ENCODE peak calls at places on chromosomes 11 and 22, in six cellular contexts. W, M, I, B, T and Q are unnamed samples.
A peak's percentile ranks its signal among the peaks of the same experiment; 100 is the strongest.

GRCh38 chr22:41931701-41932269 is 5.2 kb upstream of the TNFRSF13C start:
- DNase-seq in W (no peak), M (no peak), I (no peak), B (no peak), T (no peak), Q (no peak)

GRCh38 chr22:38016182-38017078 is 32.1 kb upstream of the SOX10 start:
- DNase-seq in W (no peak), M (no peak), I (no peak), B (no peak), T (peak; percentile 65), Q (peak; percentile 89)

GRCh38 chr11:62245271-62245753 is 3.3 kb downstream of the SCGB1D2 start:
- DNase-seq in W (no peak), M (no peak), I (no peak), B (no peak), T (no peak), Q (no peak)

GRCh38 chr11:134244593-134244992 is 8.6 kb downstream of the THYN1 start:
- DNase-seq in W (no peak), M (no peak), I (no peak), B (no peak), T (no peak), Q (no peak)

GRCh38 chr11:77101043-77101537 is 1.6 kb upstream of the OMP start:
- DNase-seq in W (peak; percentile 28), M (no peak), I (no peak), B (no peak), T (no peak), Q (no peak)

GRCh38 chr11:107743161-107743560 is 31.3 kb upstream of the SLN start:
- DNase-seq in W (no peak), M (no peak), I (no peak), B (no peak), T (no peak), Q (no peak)

GRCh38 chr11:124977006-124977405 is 23.0 kb downstream of the CCDC15 start:
- DNase-seq in W (no peak), M (no peak), I (no peak), B (no peak), T (no peak), Q (no peak)

GRCh38 chr11:67699521-67699920 is 25.1 kb upstream of the ALDH3B2 start:
- DNase-seq in W (no peak), M (no peak), I (no peak), B (no peak), T (no peak), Q (no peak)

GRCh38 chr22:50560034-50560433 is 2.7 kb downstream of the SYCE3 start:
- DNase-seq in W (no peak), M (no peak), I (no peak), B (no peak), T (no peak), Q (no peak)

GRCh38 chr11:57150454-57150917 is 31.3 kb upstream of the LRRC55 start:
- DNase-seq in W (no peak), M (no peak), I (no peak), B (no peak), T (no peak), Q (no peak)

GRCh38 chr11:77140231-77140959 is 12.3 kb downstream of the MYO7A start:
- DNase-seq in W (peak; percentile 85), M (peak; percentile 50), I (peak; percentile 50), B (no peak), T (peak; percentile 37), Q (no peak)

GRCh38 chr11:122344281-122344680 is 228.3 kb upstream of the BLID start:
- DNase-seq in W (no peak), M (no peak), I (no peak), B (no peak), T (no peak), Q (no peak)

GRCh38 chr11:61354208-61354607 is 7.5 kb downstream of the CYB561A3 start:
- DNase-seq in W (no peak), M (no peak), I (no peak), B (no peak), T (no peak), Q (no peak)

GRCh38 chr11:17579451-17579850 is 32.4 kb downstream of the OTOG start:
- DNase-seq in W (no peak), M (peak; percentile 47), I (no peak), B (no peak), T (no peak), Q (no peak)

GRCh38 chr22:25069426-25069757 is 116.9 kb downstream of the KIAA1671 start:
- DNase-seq in W (no peak), M (no peak), I (no peak), B (no peak), T (no peak), Q (no peak)

GRCh38 chr22:43039800-43040199 is 24.9 kb upstream of the PACSIN2 start:
- DNase-seq in W (no peak), M (no peak), I (no peak), B (no peak), T (no peak), Q (no peak)

GRCh38 chr22:25602924-25603323 is 38.4 kb downstream of the GRK3 start:
- DNase-seq in W (no peak), M (no peak), I (no peak), B (no peak), T (no peak), Q (no peak)

GRCh38 chr11:64320556-64320955 is 2.6 kb downstream of the PRDX5 start:
- DNase-seq in W (no peak), M (no peak), I (no peak), B (no peak), T (no peak), Q (no peak)

GRCh38 chr22:29330753-29331152 is 15.3 kb upstream of the RASL10A start:
- DNase-seq in W (peak; percentile 87), M (peak; percentile 89), I (peak; percentile 82), B (no peak), T (peak; percentile 16), Q (no peak)

GRCh38 chr11:8070417-8071101 is 10.5 kb upstream of the TUB start:
- DNase-seq in W (no peak), M (no peak), I (peak; percentile 22), B (no peak), T (no peak), Q (no peak)

DNA sequence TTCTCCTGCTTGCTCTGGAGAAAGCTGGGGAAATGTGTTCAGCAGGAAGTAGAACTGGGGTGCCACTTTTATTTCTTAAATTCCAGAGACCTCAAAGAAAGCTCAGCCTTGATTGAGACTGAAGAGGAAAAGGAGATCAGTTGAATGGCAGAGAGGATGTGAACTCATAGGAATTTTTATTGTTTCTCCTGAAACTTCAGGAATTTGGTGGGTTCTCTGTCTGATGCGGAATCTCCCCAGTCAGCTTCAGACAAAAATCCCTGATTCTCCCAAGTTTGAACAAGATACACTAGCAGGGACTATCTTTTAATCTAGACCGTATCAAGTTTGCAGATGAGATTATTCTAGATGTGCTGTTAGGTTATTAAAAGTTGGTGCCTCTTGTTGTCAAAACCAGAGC is 23.0 kb downstream of the EHF start:
- DNase-seq in W (no peak), M (no peak), I (no peak), B (no peak), T (no peak), Q (no peak)
- H3K27ac ChIP-seq in W (no peak overlapping the region), M (peak overlapping the region; percentile 32), I (no peak overlapping the region), B (no peak overlapping the region), T (peak overlapping the region; percentile 92), Q (no peak overlapping the region)

DNA sequence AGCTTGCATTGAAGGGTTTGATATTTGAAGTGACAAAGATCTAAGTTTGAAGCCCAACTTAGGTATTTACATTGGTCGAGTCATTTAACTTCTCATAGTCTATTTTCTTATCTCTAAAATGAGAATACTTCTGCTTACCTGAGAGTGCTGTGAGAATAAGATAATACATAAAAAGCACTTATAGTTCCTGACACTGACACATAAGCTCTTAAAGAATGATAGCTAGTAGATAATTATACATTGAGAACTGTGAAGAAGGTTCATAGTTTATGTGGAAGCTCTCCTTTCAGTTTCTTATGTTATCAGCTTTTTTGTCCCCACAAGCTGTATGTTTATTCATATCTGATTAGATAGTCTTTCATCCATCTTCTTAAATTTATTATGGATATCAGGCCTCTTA is 4.8 kb downstream of the PPME1 start:
- DNase-seq in W (no peak), M (no peak), I (no peak), B (no peak), T (no peak), Q (no peak)
- H3K27ac ChIP-seq in W (no peak overlapping the region), M (no peak overlapping the region), I (no peak overlapping the region), B (no peak overlapping the region), T (no peak overlapping the region), Q (no peak overlapping the region)

GRCh38 chr11:95556342-95557151 is 233.0 kb downstream of the FAM76B start:
- DNase-seq in W (no peak), M (no peak), I (peak; percentile 78), B (no peak), T (no peak), Q (no peak)

GRCh38 chr11:95559899-95560298 is 229.7 kb downstream of the FAM76B start:
- DNase-seq in W (no peak), M (no peak), I (peak; percentile 54), B (no peak), T (peak; percentile 14), Q (no peak)

DNA sequence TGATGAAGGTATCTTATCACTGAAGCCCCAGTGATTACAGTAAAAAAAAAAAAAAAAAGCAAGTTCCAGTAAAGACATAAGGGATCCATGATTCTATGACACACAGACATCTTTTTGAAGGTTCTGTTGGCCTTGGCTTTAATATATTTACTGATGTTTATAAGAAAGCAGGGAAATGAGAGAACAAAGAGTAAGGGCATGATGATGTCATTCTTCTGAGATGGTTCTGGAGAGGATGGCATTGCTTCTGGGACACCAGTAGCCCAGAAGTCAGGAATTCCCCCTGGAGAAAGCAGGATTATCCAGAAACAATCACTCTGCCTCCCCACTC is 233.6 kb downstream of the FAM76B start:
- DNase-seq in W (no peak), M (no peak), I (no peak), B (no peak), T (no peak), Q (no peak)
- H3K27ac ChIP-seq in W (no peak overlapping the region), M (no peak overlapping the region), I (peak overlapping the region; percentile 84), B (peak overlapping the region; percentile 34), T (no peak overlapping the region), Q (no peak overlapping the region)

DNA sequence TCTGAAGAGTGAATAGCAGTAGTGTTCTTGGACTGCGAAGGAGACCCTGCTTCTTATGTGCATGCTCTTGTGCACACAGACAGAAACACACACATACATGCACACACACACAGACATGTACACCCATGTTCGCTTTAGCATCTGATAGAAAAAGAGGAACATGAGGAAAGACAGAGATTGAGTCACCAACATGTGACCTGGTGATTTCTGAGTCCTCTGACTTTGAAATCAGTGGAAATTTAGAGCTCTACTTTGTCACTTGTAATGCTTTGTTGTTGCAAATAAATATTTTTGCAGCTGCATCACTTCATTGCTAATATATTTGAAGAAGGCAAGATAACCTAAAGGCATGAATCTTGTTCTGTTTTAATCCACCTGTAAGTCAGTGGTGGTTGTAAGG is 23.8 kb downstream of the CD44 start:
- DNase-seq in W (no peak), M (no peak), I (no peak), B (no peak), T (no peak), Q (no peak)
- H3K27ac ChIP-seq in W (no peak overlapping the region), M (no peak overlapping the region), I (peak overlapping the region; percentile 46), B (peak overlapping the region; percentile 66), T (no peak overlapping the region), Q (no peak overlapping the region)